ENCODE peak calls at places on chromosomes 3 and 15, in ten cellular contexts. A, P, E, O, U, J, V, D, S and N are unnamed samples.
A peak's percentile ranks its signal among the peaks of the same experiment; 100 is the strongest.

GRCh38 chr3:13528217-13528801 is 20.6 kb upstream of the FBLN2 start:
- DNase-seq in P (no peak), A (no peak), U (no peak), E (peak; percentile 45), J (no peak), D (peak; percentile 51), O (no peak), S (no peak), V (no peak), N (no peak)

GRCh38 chr15:98513428-98513991 is 134.8 kb upstream of the IGF1R start:
- DNase-seq in V (no peak), O (no peak), A (no peak), J (no peak), E (no peak), D (no peak), S (no peak), P (no peak), U (no peak), N (no peak)

GRCh38 chr15:63344737-63345390 is 36.8 kb downstream of the CA12 start:
- DNase-seq in S (no peak), D (no peak), P (no peak), E (no peak), U (no peak), A (no peak), J (no peak), O (no peak), V (no peak), N (no peak)

GRCh38 chr3:141191097-141191749 is 40.4 kb upstream of the PXYLP1 start:
- DNase-seq in S (no peak), E (no peak), J (no peak), O (no peak), P (no peak), A (no peak), V (no peak), D (no peak), U (no peak), N (no peak)

GRCh38 chr3:17313746-17314145 is 428.7 kb downstream of the TBC1D5 start:
- DNase-seq in V (no peak), O (no peak), A (no peak), U (no peak), J (no peak), P (no peak), S (no peak), D (no peak), E (no peak), N (no peak)

GRCh38 chr3:166829896-166830295 is 550.2 kb downstream of the ZBBX start:
- DNase-seq in E (no peak), U (no peak), P (peak; percentile 23), D (no peak), A (no peak), O (no peak), J (no peak), V (no peak), S (no peak), N (no peak)

GRCh38 chr3:100954990-100955389 is 38.2 kb downstream of the ABI3BP start:
- DNase-seq in P (peak; percentile 15), D (no peak), J (no peak), S (peak; percentile 5), O (peak; percentile 87), A (peak; percentile 20), E (no peak), V (no peak), U (no peak), N (no peak)

GRCh38 chr3:21839592-21839991 is 88.6 kb upstream of the ZNF385D start:
- DNase-seq in S (peak; percentile 1), E (peak; percentile 87), U (peak; percentile 41), A (no peak), V (no peak), P (peak; percentile 26), D (no peak), O (no peak), J (no peak), N (peak; percentile 55)

GRCh38 chr3:177282028-177282655 is 84.9 kb upstream of the TBL1XR1 start:
- DNase-seq in D (no peak), P (no peak), E (no peak), J (no peak), S (no peak), O (no peak), U (no peak), V (no peak), A (peak; percentile 59), N (no peak)

GRCh38 chr3:4532535-4533112 is 39.5 kb downstream of the ITPR1 start:
- DNase-seq in E (no peak), D (no peak), P (no peak), U (no peak), A (no peak), V (no peak), S (no peak), O (no peak), J (no peak), N (no peak)

GRCh38 chr15:25183581-25184330 is 229.0 kb downstream of the SNRPN start:
- DNase-seq in D (no peak), E (no peak), J (no peak), A (no peak), P (no peak), S (no peak), O (peak; percentile 64), V (peak; percentile 40), U (no peak), N (no peak)

GRCh38 chr15:24823473-24823872 is 131.3 kb upstream of the SNRPN start:
- DNase-seq in E (peak; percentile 84), S (no peak), A (no peak), O (no peak), D (no peak), P (no peak), J (no peak), U (no peak), V (no peak), N (no peak)

GRCh38 chr15:93243573-93243972 is 154.6 kb upstream of the RGMA start:
- DNase-seq in S (no peak), J (no peak), U (no peak), E (no peak), D (no peak), O (no peak), V (no peak), A (no peak), P (no peak), N (no peak)

GRCh38 chr15:83436513-83437158 is 10.5 kb upstream of the SH3GL3 start:
- DNase-seq in E (peak; percentile 69), O (no peak), S (peak; percentile 5), V (no peak), U (no peak), D (peak; percentile 21), P (no peak), J (no peak), A (no peak), N (peak; percentile 23)
- TF ChIP-seq CTCF in E (peak; percentile 73), O (no peak), S (no peak), V (peak; percentile 30), U (peak; percentile 64), D (peak; percentile 65), P (peak; percentile 6), J (no peak), A (no peak), N (peak; percentile 67)

GRCh38 chr15:65979837-65980236 is 110.5 kb downstream of the RAB11A start:
- DNase-seq in U (no peak), O (no peak), J (no peak), A (no peak), D (no peak), P (no peak), E (no peak), S (no peak), V (no peak), N (no peak)

GRCh38 chr15:65980824-65981456 is 111.6 kb downstream of the RAB11A start:
- DNase-seq in E (peak; percentile 74), J (peak; percentile 68), D (peak; percentile 62), U (peak; percentile 36), V (peak; percentile 81), S (peak; percentile 86), O (no peak), P (peak; percentile 81), A (peak; percentile 72), N (peak; percentile 32)

GRCh38 chr15:65979316-65979715 is 110.0 kb downstream of the RAB11A start:
- DNase-seq in O (no peak), U (no peak), V (no peak), P (peak; percentile 66), D (peak; percentile 65), A (no peak), S (no peak), E (no peak), J (peak; percentile 59), N (peak; percentile 50)

GRCh38 chr15:65982941-65983340 is 113.7 kb downstream of the RAB11A start:
- DNase-seq in U (no peak), E (no peak), A (no peak), O (no peak), P (no peak), J (no peak), S (no peak), V (no peak), D (no peak), N (no peak)

GRCh38 chr15:65981837-65982696 is 112.8 kb downstream of the RAB11A start:
- DNase-seq in U (no peak), O (no peak), J (peak; percentile 73), E (peak; percentile 65), A (peak; percentile 67), S (peak; percentile 62), V (peak; percentile 72), P (no peak), D (peak; percentile 74), N (no peak)
- TF ChIP-seq CTCF in U (no peak), O (no peak), J (peak; percentile 35), E (peak; percentile 8), A (no peak), S (no peak), V (peak; percentile 5), P (no peak), D (peak; percentile 54), N (peak; percentile 31)

GRCh38 chr15:51341366-51342248 is at the start of gene GLDN:
- DNase-seq in J (no peak), U (no peak), S (peak; percentile 40), P (no peak), A (peak; percentile 36), V (peak; percentile 91), E (peak; percentile 47), O (peak; percentile 90), D (peak; percentile 56), N (no peak)
- TF ChIP-seq CTCF in J (no peak), U (no peak), S (no peak), P (no peak), A (no peak), V (peak; percentile 5), E (no peak), O (no peak), D (no peak), N (no peak)

GRCh38 chr3:184016820-184017671 is 638 bp downstream of the ABCC5 start:
- DNase-seq in O (peak; percentile 77), U (no peak), P (peak; percentile 58), A (peak; percentile 63), E (peak; percentile 69), D (peak; percentile 81), S (peak; percentile 59), J (peak; percentile 85), V (peak; percentile 85), N (no peak)

GRCh38 chr3:184015381-184016019 is 2.2 kb downstream of the ABCC5 start:
- DNase-seq in A (no peak), D (peak; percentile 73), E (peak; percentile 79), J (no peak), U (no peak), P (peak; percentile 52), O (no peak), S (peak; percentile 60), V (no peak), N (no peak)

GRCh38 chr3:184018424-184018973 is 815 bp upstream of the ABCC5 start:
- DNase-seq in V (no peak), P (no peak), S (peak; percentile 19), A (no peak), U (no peak), J (no peak), D (no peak), E (no peak), O (no peak), N (no peak)

GRCh38 chr3:184016169-184016570 is 1.5 kb downstream of the ABCC5 start:
- DNase-seq in V (no peak), S (peak; percentile 16), E (peak; percentile 8), A (no peak), U (no peak), D (no peak), J (no peak), P (peak; percentile 40), O (no peak), N (no peak)

GRCh38 chr3:184017672-184018423 is at the start of gene ABCC5:
- DNase-seq in A (peak; percentile 94), J (peak; percentile 95), S (peak; percentile 92), O (peak; percentile 92), E (peak; percentile 96), V (peak; percentile 95), U (peak; percentile 80), P (peak; percentile 94), D (peak; percentile 96), N (peak; percentile 71)
- TF ChIP-seq CTCF in A (peak; percentile 50), J (no peak), S (peak; percentile 18), O (peak; percentile 14), E (peak; percentile 31), V (peak; percentile 35), U (peak; percentile 12), P (peak; percentile 12), D (no peak), N (peak; percentile 21)